ENCODE peak calls at places on chromosome 6, in seven cellular contexts. One of them, this sample, is unnamed.

GRCh38 chr6:99185525-99185924 is 163.9 kb downstream of the FAXC start:
- DNase-seq in fibroblast of lung: no peak
- DNase-seq in adrenal gland: no peak
- DNase-seq in IMR-90: no peak
- DNase-seq in lower lobe of right lung: no peak
- DNase-seq in neural progenitor cell: peak
- DNase-seq in colonic mucosa: no peak
- DNase-seq in this sample: no peak

GRCh38 chr6:82780334-82780733 is 285.3 kb downstream of the UBE3D start:
- DNase-seq in IMR-90: no peak
- DNase-seq in neural progenitor cell: no peak
- DNase-seq in colonic mucosa: no peak
- DNase-seq in fibroblast of lung: no peak
- DNase-seq in adrenal gland: no peak
- DNase-seq in lower lobe of right lung: no peak
- DNase-seq in this sample: no peak

GRCh38 chr6:54861846-54862616 is 15.5 kb downstream of the FAM83B start:
- DNase-seq in neural progenitor cell: no peak
- DNase-seq in adrenal gland: no peak
- DNase-seq in colonic mucosa: peak
- DNase-seq in IMR-90: no peak
- DNase-seq in fibroblast of lung: no peak
- DNase-seq in lower lobe of right lung: no peak
- DNase-seq in this sample: no peak

GRCh38 chr6:119643866-119644265 is 294.3 kb upstream of the MAN1A1 start:
- DNase-seq in lower lobe of right lung: no peak
- DNase-seq in fibroblast of lung: peak
- DNase-seq in neural progenitor cell: no peak
- DNase-seq in IMR-90: no peak
- DNase-seq in adrenal gland: no peak
- DNase-seq in colonic mucosa: no peak
- DNase-seq in this sample: no peak

GRCh38 chr6:23656826-23657225 is 469.2 kb upstream of the NRSN1 start:
- DNase-seq in adrenal gland: no peak
- DNase-seq in fibroblast of lung: no peak
- DNase-seq in IMR-90: no peak
- DNase-seq in colonic mucosa: no peak
- DNase-seq in lower lobe of right lung: no peak
- DNase-seq in neural progenitor cell: peak
- DNase-seq in this sample: no peak

GRCh38 chr6:48255094-48255493 is 144.1 kb upstream of the PTCHD4 start:
- DNase-seq in colonic mucosa: no peak
- DNase-seq in adrenal gland: no peak
- DNase-seq in fibroblast of lung: no peak
- DNase-seq in lower lobe of right lung: no peak
- DNase-seq in neural progenitor cell: no peak
- DNase-seq in IMR-90: no peak
- DNase-seq in this sample: no peak

GRCh38 chr6:28345201-28345600 is 4.5 kb upstream of the ZKSCAN3 start:
- DNase-seq in neural progenitor cell: no peak
- DNase-seq in colonic mucosa: no peak
- DNase-seq in fibroblast of lung: no peak
- DNase-seq in lower lobe of right lung: no peak
- DNase-seq in adrenal gland: no peak
- DNase-seq in IMR-90: no peak
- DNase-seq in this sample: no peak

GRCh38 chr6:2353412-2354137 is 108.2 kb upstream of the GMDS start:
- DNase-seq in lower lobe of right lung: no peak
- DNase-seq in neural progenitor cell: peak
- DNase-seq in colonic mucosa: peak
- DNase-seq in IMR-90: peak
- DNase-seq in adrenal gland: peak
- DNase-seq in fibroblast of lung: peak
- DNase-seq in this sample: peak

GRCh38 chr6:20028562-20028961 is 183.7 kb downstream of the MBOAT1 start:
- DNase-seq in IMR-90: no peak
- DNase-seq in lower lobe of right lung: no peak
- DNase-seq in neural progenitor cell: no peak
- DNase-seq in adrenal gland: no peak
- DNase-seq in colonic mucosa: no peak
- DNase-seq in fibroblast of lung: no peak
- DNase-seq in this sample: no peak

GRCh38 chr6:27795697-27796494 is 116.3 kb downstream of the OR2B2 start:
- DNase-seq in adrenal gland: peak
- DNase-seq in IMR-90: peak
- DNase-seq in fibroblast of lung: peak
- DNase-seq in colonic mucosa: peak
- DNase-seq in neural progenitor cell: peak
- DNase-seq in lower lobe of right lung: no peak
- DNase-seq in this sample: peak

GRCh38 chr6:113669641-113670040 is 187.5 kb upstream of the MARCKS start:
- DNase-seq in adrenal gland: no peak
- DNase-seq in neural progenitor cell: no peak
- DNase-seq in fibroblast of lung: no peak
- DNase-seq in colonic mucosa: no peak
- DNase-seq in lower lobe of right lung: no peak
- DNase-seq in IMR-90: no peak
- DNase-seq in this sample: no peak

GRCh38 chr6:43913388-43914271 is 143.6 kb downstream of the VEGFA start:
- DNase-seq in colonic mucosa: peak
- DNase-seq in adrenal gland: no peak
- DNase-seq in neural progenitor cell: no peak
- DNase-seq in IMR-90: peak
- DNase-seq in fibroblast of lung: no peak
- DNase-seq in lower lobe of right lung: peak
- DNase-seq in this sample: no peak

GRCh38 chr6:71478834-71479541 is 190.4 kb downstream of the OGFRL1 start:
- DNase-seq in fibroblast of lung: peak
- DNase-seq in colonic mucosa: no peak
- DNase-seq in IMR-90: peak
- DNase-seq in lower lobe of right lung: no peak
- DNase-seq in neural progenitor cell: peak
- DNase-seq in adrenal gland: no peak
- DNase-seq in this sample: peak

GRCh38 chr6:119313937-119314893 is 35.3 kb downstream of the MAN1A1 start:
- DNase-seq in IMR-90: no peak
- DNase-seq in fibroblast of lung: no peak
- DNase-seq in adrenal gland: no peak
- DNase-seq in neural progenitor cell: no peak
- DNase-seq in colonic mucosa: no peak
- DNase-seq in lower lobe of right lung: no peak
- DNase-seq in this sample: no peak

GRCh38 chr6:43644940-43645612 is at the start of gene RSPH9:
- DNase-seq in colonic mucosa: peak
- DNase-seq in adrenal gland: peak
- DNase-seq in neural progenitor cell: peak
- DNase-seq in lower lobe of right lung: peak
- DNase-seq in IMR-90: peak
- DNase-seq in fibroblast of lung: peak
- DNase-seq in this sample: peak

GRCh38 chr6:42269553-42269952 is 51.9 kb upstream of the MRPS10 start:
- DNase-seq in adrenal gland: no peak
- DNase-seq in colonic mucosa: no peak
- DNase-seq in IMR-90: no peak
- DNase-seq in lower lobe of right lung: no peak
- DNase-seq in neural progenitor cell: no peak
- DNase-seq in fibroblast of lung: no peak
- DNase-seq in this sample: no peak

GRCh38 chr6:143971453-143971852 is 36.6 kb downstream of the PLAGL1 start:
- DNase-seq in colonic mucosa: no peak
- DNase-seq in IMR-90: peak
- DNase-seq in fibroblast of lung: no peak
- DNase-seq in neural progenitor cell: no peak
- DNase-seq in adrenal gland: no peak
- DNase-seq in lower lobe of right lung: no peak
- DNase-seq in this sample: peak

GRCh38 chr6:4446982-4447381 is 311.6 kb upstream of the ECI2 start:
- DNase-seq in colonic mucosa: no peak
- DNase-seq in neural progenitor cell: no peak
- DNase-seq in adrenal gland: no peak
- DNase-seq in lower lobe of right lung: no peak
- DNase-seq in fibroblast of lung: peak
- DNase-seq in IMR-90: peak
- DNase-seq in this sample: peak

GRCh38 chr6:13488896-13489237 is 1.5 kb upstream of the GFOD1 start:
- DNase-seq in colonic mucosa: no peak
- DNase-seq in lower lobe of right lung: no peak
- DNase-seq in fibroblast of lung: no peak
- DNase-seq in adrenal gland: no peak
- DNase-seq in neural progenitor cell: no peak
- DNase-seq in IMR-90: no peak
- DNase-seq in this sample: no peak

GRCh38 chr6:13486679-13487121 is 700 bp downstream of the GFOD1 start:
- DNase-seq in colonic mucosa: peak
- DNase-seq in adrenal gland: peak
- DNase-seq in fibroblast of lung: peak
- DNase-seq in lower lobe of right lung: peak
- DNase-seq in IMR-90: peak
- DNase-seq in neural progenitor cell: peak
- DNase-seq in this sample: peak

GRCh38 chr6:13485923-13486557 is 1.4 kb downstream of the GFOD1 start:
- DNase-seq in neural progenitor cell: peak
- DNase-seq in colonic mucosa: peak
- DNase-seq in adrenal gland: no peak
- DNase-seq in IMR-90: peak
- DNase-seq in lower lobe of right lung: peak
- DNase-seq in fibroblast of lung: peak
- DNase-seq in this sample: peak

GRCh38 chr6:13488015-13488895 is 855 bp upstream of the GFOD1 start:
- DNase-seq in IMR-90: peak
- DNase-seq in colonic mucosa: peak
- DNase-seq in adrenal gland: peak
- DNase-seq in fibroblast of lung: peak
- DNase-seq in neural progenitor cell: peak
- DNase-seq in lower lobe of right lung: peak
- DNase-seq in this sample: no peak

GRCh38 chr6:13487122-13488014 is at the start of gene GFOD1:
- DNase-seq in IMR-90: peak
- DNase-seq in colonic mucosa: peak
- DNase-seq in adrenal gland: peak
- DNase-seq in fibroblast of lung: peak
- DNase-seq in lower lobe of right lung: peak
- DNase-seq in neural progenitor cell: peak
- DNase-seq in this sample: peak
- TF ChIP-seq CTCF in IMR-90: peak
- TF ChIP-seq CTCF in colonic mucosa: no peak
- TF ChIP-seq CTCF in adrenal gland: peak
- TF ChIP-seq CTCF in fibroblast of lung: peak
- TF ChIP-seq CTCF in lower lobe of right lung: peak
- TF ChIP-seq CTCF in neural progenitor cell: peak
- TF ChIP-seq CTCF in this sample: peak

DNA sequence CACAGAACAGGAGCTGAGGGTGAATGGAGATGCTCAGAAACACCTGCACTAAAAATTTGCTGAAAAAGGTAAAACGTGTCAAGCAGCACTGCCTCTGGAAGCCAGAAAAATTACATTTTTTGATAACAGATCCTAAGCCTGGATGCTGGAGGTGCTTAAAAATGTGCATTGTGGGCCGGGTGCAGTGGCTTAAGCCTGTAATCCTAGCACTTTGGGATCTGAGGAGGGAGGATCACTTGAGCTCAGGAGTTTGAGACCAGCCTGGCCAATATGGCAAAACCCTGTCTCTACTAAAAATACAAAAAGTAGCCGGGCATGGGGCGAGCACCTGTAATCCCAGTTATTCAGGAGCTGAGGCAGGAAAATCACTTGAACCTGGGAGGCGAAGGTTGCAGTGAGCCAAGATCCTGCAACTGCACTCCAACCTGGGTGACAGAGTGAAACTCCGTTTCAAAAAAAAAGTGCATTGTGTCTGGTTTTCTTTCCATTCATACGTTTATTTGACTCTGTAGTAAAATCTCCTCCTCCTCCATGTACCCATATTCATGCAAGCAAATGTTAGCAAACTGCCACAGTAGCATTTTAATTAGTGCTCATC is 587 bp upstream of the BTN3A1 start:
- DNase-seq in adrenal gland: no peak
- DNase-seq in fibroblast of lung: no peak
- DNase-seq in neural progenitor cell: no peak
- DNase-seq in colonic mucosa: no peak
- DNase-seq in IMR-90: no peak
- DNase-seq in lower lobe of right lung: no peak
- DNase-seq in this sample: no peak
- H3K4me3 ChIP-seq in adrenal gland: no peak
- H3K4me3 ChIP-seq in fibroblast of lung: peak
- H3K4me3 ChIP-seq in neural progenitor cell: peak
- H3K4me3 ChIP-seq in colonic mucosa: peak
- H3K4me3 ChIP-seq in IMR-90: peak
- H3K4me3 ChIP-seq in lower lobe of right lung: peak
- H3K4me3 ChIP-seq in this sample: peak

GRCh38 chr6:108361312-108361932 is 66.6 kb downstream of the AFG1L start:
- DNase-seq in colonic mucosa: no peak
- DNase-seq in fibroblast of lung: no peak
- DNase-seq in neural progenitor cell: no peak
- DNase-seq in adrenal gland: no peak
- DNase-seq in lower lobe of right lung: no peak
- DNase-seq in IMR-90: peak
- DNase-seq in this sample: no peak
- TF ChIP-seq CTCF in colonic mucosa: no peak
- TF ChIP-seq CTCF in fibroblast of lung: no peak
- TF ChIP-seq CTCF in neural progenitor cell: no peak
- TF ChIP-seq CTCF in adrenal gland: no peak
- TF ChIP-seq CTCF in lower lobe of right lung: no peak
- TF ChIP-seq CTCF in IMR-90: no peak
- TF ChIP-seq CTCF in this sample: no peak

GRCh38 chr6:165663283-165663735 is 268 bp upstream of the PDE10A start:
- DNase-seq in fibroblast of lung: peak
- DNase-seq in lower lobe of right lung: no peak
- DNase-seq in colonic mucosa: no peak
- DNase-seq in IMR-90: peak
- DNase-seq in adrenal gland: peak
- DNase-seq in neural progenitor cell: peak
- DNase-seq in this sample: peak

GRCh38 chr6:165662671-165663282 is at the start of gene PDE10A:
- DNase-seq in lower lobe of right lung: no peak
- DNase-seq in IMR-90: peak
- DNase-seq in adrenal gland: peak
- DNase-seq in neural progenitor cell: peak
- DNase-seq in fibroblast of lung: peak
- DNase-seq in colonic mucosa: no peak
- DNase-seq in this sample: peak

GRCh38 chr6:165665384-165665672 is 2.3 kb upstream of the PDE10A start:
- DNase-seq in lower lobe of right lung: no peak
- DNase-seq in neural progenitor cell: no peak
- DNase-seq in IMR-90: no peak
- DNase-seq in colonic mucosa: no peak
- DNase-seq in fibroblast of lung: no peak
- DNase-seq in adrenal gland: no peak
- DNase-seq in this sample: no peak

GRCh38 chr6:165664553-165665383 is 1.7 kb upstream of the PDE10A start:
- DNase-seq in IMR-90: no peak
- DNase-seq in lower lobe of right lung: no peak
- DNase-seq in neural progenitor cell: peak
- DNase-seq in colonic mucosa: no peak
- DNase-seq in fibroblast of lung: no peak
- DNase-seq in adrenal gland: no peak
- DNase-seq in this sample: no peak

GRCh38 chr6:165663736-165664552 is 903 bp upstream of the PDE10A start:
- DNase-seq in colonic mucosa: no peak
- DNase-seq in neural progenitor cell: peak
- DNase-seq in fibroblast of lung: no peak
- DNase-seq in adrenal gland: no peak
- DNase-seq in IMR-90: no peak
- DNase-seq in lower lobe of right lung: no peak
- DNase-seq in this sample: no peak
- H3K4me3 ChIP-seq in colonic mucosa: no peak
- H3K4me3 ChIP-seq in neural progenitor cell: peak
- H3K4me3 ChIP-seq in fibroblast of lung: no peak
- H3K4me3 ChIP-seq in adrenal gland: no peak
- H3K4me3 ChIP-seq in IMR-90: peak
- H3K4me3 ChIP-seq in lower lobe of right lung: peak
- H3K4me3 ChIP-seq in this sample: peak

GRCh38 chr6:131929227-131929626 is 21.9 kb downstream of the CCN2 start:
- DNase-seq in lower lobe of right lung: no peak
- DNase-seq in neural progenitor cell: peak
- DNase-seq in colonic mucosa: no peak
- DNase-seq in adrenal gland: no peak
- DNase-seq in fibroblast of lung: no peak
- DNase-seq in IMR-90: no peak
- DNase-seq in this sample: no peak
- TF ChIP-seq CTCF in lower lobe of right lung: no peak
- TF ChIP-seq CTCF in neural progenitor cell: peak
- TF ChIP-seq CTCF in colonic mucosa: no peak
- TF ChIP-seq CTCF in adrenal gland: no peak
- TF ChIP-seq CTCF in fibroblast of lung: no peak
- TF ChIP-seq CTCF in IMR-90: no peak
- TF ChIP-seq CTCF in this sample: no peak